ENCODE peak calls at places on chromosomes 5 and 9, in five cellular contexts. U, C, A, H and O are unnamed samples.

GRCh38 chr9:35746583-35746982 is 2.4 kb downstream of the GBA2 start:
- DNase-seq in U (no peak), A (no peak), C (no peak), H (no peak), O (peak)

GRCh38 chr5:5793560-5793959 is 371.1 kb downstream of the ICE1 start:
- DNase-seq in H (no peak), U (no peak), A (no peak), C (no peak), O (no peak)

GRCh38 chr5:73796164-73797141 is 170.5 kb downstream of the ARHGEF28 start:
- DNase-seq in U (peak), A (peak), C (peak), H (peak), O (no peak)

GRCh38 chr5:8981496-8981895 is 564.4 kb downstream of the SEMA5A start:
- DNase-seq in C (no peak), H (no peak), U (no peak), A (no peak), O (no peak)

GRCh38 chr9:121640076-121640475 is 11.4 kb upstream of the DAB2IP start:
- DNase-seq in C (peak), A (peak), U (peak), H (peak), O (peak)

GRCh38 chr9:136700959-136701664 is 11.3 kb upstream of the DIPK1B start:
- DNase-seq in U (no peak), H (peak), A (peak), C (no peak), O (no peak)

GRCh38 chr9:136010615-136011341 is 49.6 kb upstream of the UBAC1 start:
- DNase-seq in A (no peak), H (no peak), C (no peak), U (peak), O (no peak)

GRCh38 chr5:137743031-137743640 is 7.2 kb upstream of the KLHL3 start:
- DNase-seq in A (peak), C (peak), H (peak), U (peak), O (peak)

GRCh38 chr9:121631115-121631514 is 20.3 kb upstream of the DAB2IP start:
- DNase-seq in C (no peak), U (no peak), A (no peak), H (no peak), O (no peak)

GRCh38 chr5:88882321-88883038 is 504 bp downstream of the MEF2C start:
- DNase-seq in H (no peak), U (peak), A (peak), C (no peak), O (peak)

GRCh38 chr9:129130791-129131190 is 19.6 kb downstream of the PTPA start:
- DNase-seq in U (no peak), C (no peak), H (no peak), A (no peak), O (no peak)

GRCh38 chr9:134735441-134736175 is 94.0 kb downstream of the COL5A1 start:
- DNase-seq in U (peak), C (peak), H (no peak), A (no peak), O (peak)

GRCh38 chr9:37373621-37374020 is 48.9 kb upstream of the GRHPR start:
- DNase-seq in U (no peak), A (no peak), C (no peak), H (no peak), O (no peak)